ENCODE peak calls at places on chromosomes 12 and 14, in seven cellular contexts. L, V, C, W, A, P and M are unnamed samples.

GRCh38 chr12:43847427-43847826 is 11.5 kb downstream of the TMEM117 start:
- DNase-seq in P (no peak), A (no peak), L (no peak), V (peak; percentile 27), C (no peak), W (no peak), M (no peak)

GRCh38 chr14:56666716-56667115 is 87.1 kb downstream of the TMEM260 start:
- DNase-seq in V (peak; percentile 9), L (no peak), W (no peak), P (no peak), A (no peak), C (no peak), M (no peak)

GRCh38 chr12:227286-227915 is 13.4 kb upstream of the SLC6A12 start:
- DNase-seq in V (no peak), C (no peak), A (peak; percentile 23), P (no peak), L (no peak), W (no peak), M (no peak)

GRCh38 chr12:7038591-7038990 is 20.3 kb upstream of the LPCAT3 start:
- DNase-seq in L (no peak), A (no peak), C (no peak), W (no peak), V (no peak), P (no peak), M (no peak)

GRCh38 chr14:91356218-91356763 is 61.3 kb downstream of the CCDC88C start:
- DNase-seq in C (no peak), W (no peak), L (no peak), A (no peak), V (no peak), P (no peak), M (no peak)

GRCh38 chr14:32808574-32809098 is 130.0 kb upstream of the NPAS3 start:
- DNase-seq in P (peak; percentile 54), L (no peak), V (peak; percentile 76), C (peak; percentile 21), A (no peak), W (no peak), M (no peak)

GRCh38 chr12:69022674-69023073 is 89.7 kb upstream of the CPM start:
- DNase-seq in C (no peak), L (no peak), P (no peak), V (no peak), A (no peak), W (no peak), M (no peak)

GRCh38 chr12:103181366-103182152 is 224.1 kb downstream of the ASCL1 start:
- DNase-seq in C (no peak), W (no peak), L (no peak), A (no peak), V (no peak), P (no peak), M (no peak)

GRCh38 chr14:90034156-90034555 is 27.6 kb upstream of the KCNK13 start:
- DNase-seq in P (no peak), V (no peak), C (no peak), W (no peak), L (no peak), A (no peak), M (no peak)

GRCh38 chr12:4780624-4781023 is 60.4 kb downstream of the GALNT8 start:
- DNase-seq in P (no peak), L (no peak), V (no peak), A (no peak), W (no peak), C (no peak), M (no peak)

GRCh38 chr12:131986847-131987398 is 37.2 kb downstream of the EP400 start:
- DNase-seq in W (no peak), V (no peak), A (no peak), P (no peak), L (no peak), C (no peak), M (no peak)

GRCh38 chr12:95100264-95101190 is 27.1 kb upstream of the NR2C1 start:
- DNase-seq in P (no peak), L (no peak), C (no peak), W (no peak), V (no peak), A (no peak), M (no peak)

GRCh38 chr14:43789458-43789857 is 717.6 kb downstream of the FSCB start:
- DNase-seq in C (no peak), W (no peak), P (no peak), V (no peak), A (no peak), L (no peak), M (no peak)

GRCh38 chr12:6272300-6273208 is 37.9 kb upstream of the PLEKHG6 start:
- DNase-seq in V (no peak), A (no peak), C (peak; percentile 95), P (no peak), W (no peak), L (no peak), M (no peak)

GRCh38 chr14:71668186-71668912 is 263.9 kb upstream of the RGS6 start:
- DNase-seq in W (no peak), A (no peak), L (no peak), V (peak; percentile 19), P (no peak), C (no peak), M (no peak)

GRCh38 chr12:125024949-125025563 is 31.6 kb downstream of the BRI3BP start:
- DNase-seq in W (no peak), L (no peak), V (no peak), P (no peak), A (no peak), C (no peak), M (no peak)

GRCh38 chr14:75257241-75257640 is 21.4 kb upstream of the FOS start:
- DNase-seq in C (no peak), P (no peak), V (no peak), A (no peak), L (no peak), W (no peak), M (no peak)

GRCh38 chr14:81784084-81784483 is 250.4 kb upstream of the SEL1L start:
- DNase-seq in C (no peak), L (no peak), A (no peak), P (no peak), W (no peak), V (no peak), M (peak; percentile 25)

GRCh38 chr12:93682846-93683261 is 5.7 kb downstream of the CRADD start:
- DNase-seq in C (peak; percentile 7), V (no peak), L (peak; percentile 56), A (no peak), W (no peak), P (no peak), M (no peak)

GRCh38 chr12:28870839-28871440 is 278.1 kb upstream of the FAR2 start:
- DNase-seq in L (no peak), C (no peak), W (no peak), P (no peak), A (no peak), V (peak; percentile 14), M (no peak)

GRCh38 chr12:23893611-23894010 is 55.9 kb downstream of the SOX5 start:
- DNase-seq in C (no peak), W (no peak), P (no peak), V (no peak), L (no peak), A (no peak), M (no peak)

GRCh38 chr12:107515446-107515958 is 170.1 kb upstream of the PWP1 start:
- DNase-seq in C (peak; percentile 77), W (no peak), V (peak; percentile 72), P (peak; percentile 51), A (no peak), L (no peak), M (peak; percentile 38)

GRCh38 chr12:12807970-12808702 is 5.0 kb upstream of the DDX47 start:
- DNase-seq in W (no peak), C (peak; percentile 39), L (no peak), V (peak; percentile 38), P (peak; percentile 52), A (no peak), M (peak; percentile 69)

GRCh38 chr12:33546004-33546403 is 106.4 kb upstream of the SYT10 start:
- DNase-seq in C (no peak), L (no peak), W (no peak), V (no peak), P (no peak), A (no peak), M (no peak)

GRCh38 chr12:125220404-125221273 is 155.4 kb downstream of the AACS start:
- DNase-seq in L (peak; percentile 78), V (no peak), A (no peak), P (peak; percentile 89), C (peak; percentile 5), W (no peak), M (no peak)

GRCh38 chr12:21697829-21698630 is 40.4 kb upstream of the LDHB start:
- DNase-seq in V (peak; percentile 68), C (no peak), P (peak; percentile 17), L (peak; percentile 41), A (no peak), W (no peak), M (no peak)

GRCh38 chr12:123752046-123752445 is 10.1 kb upstream of the DNAH10 start:
- DNase-seq in A (no peak), V (no peak), W (no peak), L (no peak), P (no peak), C (no peak), M (no peak)
- H3K36me3 ChIP-seq in A (peaks cover 13% of the 10 kb centered on the region), V (peaks cover 7% of the 10 kb centered on the region), W (peaks cover 3% of the 10 kb centered on the region), L (peaks cover 55% of the 10 kb centered on the region), P (peaks cover 30% of the 10 kb centered on the region), C (peaks cover 50% of the 10 kb centered on the region), M (peaks cover 30% of the 10 kb centered on the region)

GRCh38 chr12:130839770-130840355 is 813 bp upstream of the STX2 start:
- DNase-seq in L (no peak), A (no peak), V (no peak), W (no peak), P (no peak), C (no peak), M (peak; percentile 40)
- H3K27ac ChIP-seq in L (no peak overlapping the region), A (no peak overlapping the region), V (peak overlapping the region; percentile 44), W (peak overlapping the region; percentile 76), P (no peak overlapping the region), C (no peak overlapping the region), M (no peak overlapping the region)

DNA sequence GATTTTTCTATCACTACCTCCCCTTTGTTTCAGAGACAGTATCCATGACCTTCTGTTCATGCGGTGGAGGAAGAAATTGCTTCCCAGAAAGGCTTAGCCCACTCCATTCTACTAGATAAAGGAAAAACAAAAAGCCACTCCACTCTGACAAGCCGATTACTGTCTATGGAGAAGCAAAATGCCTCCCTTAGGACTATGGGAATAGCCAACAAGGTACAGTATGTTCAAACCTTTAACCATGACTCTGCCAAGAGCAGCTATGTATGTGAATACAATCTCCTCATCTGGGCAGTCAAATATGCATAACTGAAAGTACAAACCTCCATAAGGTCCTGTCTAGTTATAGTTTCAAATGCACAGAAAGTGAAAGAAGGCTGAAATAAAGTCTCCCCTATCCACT is 40.5 kb downstream of the ATF7 start:
- DNase-seq in P (no peak), L (peak; percentile 23), A (no peak), V (no peak), W (no peak), C (no peak), M (no peak)
- TF ChIP-seq CTCF in P (no peak), L (no peak), A (no peak), V (no peak), W (no peak), C (no peak), M (no peak)

DNA sequence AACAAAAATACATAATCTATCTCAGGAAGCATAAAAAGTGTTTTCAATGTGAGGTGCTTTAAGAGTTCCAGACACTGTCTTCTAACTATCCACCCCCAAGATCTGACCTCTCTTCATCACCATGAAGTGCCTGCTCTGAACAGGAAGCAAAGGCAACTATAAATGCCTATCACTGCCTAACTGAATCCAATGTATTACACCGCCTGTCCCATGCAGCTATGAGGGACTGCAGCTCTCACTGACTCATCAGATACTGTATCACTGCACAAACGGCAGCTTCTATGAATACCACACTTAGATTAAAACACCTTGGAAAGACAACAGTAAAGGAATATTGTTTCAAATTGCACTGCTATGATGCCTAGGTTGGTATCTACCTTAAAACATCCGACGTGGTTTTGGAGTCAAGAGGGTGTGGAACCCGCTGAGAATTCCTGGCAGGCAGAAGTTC is 314.4 kb downstream of the MED13L start:
- DNase-seq in V (peak; percentile 62), L (no peak), W (no peak), P (no peak), A (no peak), C (no peak), M (no peak)
- H3K36me3 ChIP-seq in V (peaks cover 5% of the 10 kb centered on the region), L (peaks cover 49% of the 10 kb centered on the region), W (peaks cover 32% of the 10 kb centered on the region), P (peaks cover 32% of the 10 kb centered on the region), A (peaks cover 7% of the 10 kb centered on the region), C (peaks cover 61% of the 10 kb centered on the region), M (peaks cover 74% of the 10 kb centered on the region)